ENCODE peak calls at places on chromosomes 3 and 15, in six cellular contexts. W is breast epithelium; B is sigmoid colon; Y is effector memory CD4-positive, alpha-beta T cell; D is heart left ventricle; L is hepatocyte. O is an unnamed sample.

GRCh38 chr3:113495035-113495434 is 19.9 kb downstream of the SPICE1 start:
- DNase-seq in L (peak), B (no peak), W (no peak), Y (no peak), D (no peak), O (peak)

GRCh38 chr15:67011620-67012005 is 53.8 kb upstream of the SMAD3 start:
- DNase-seq in D (no peak), B (no peak), L (no peak), W (no peak), Y (no peak), O (no peak)

GRCh38 chr3:43861635-43862034 is 170.9 kb downstream of the ABHD5 start:
- DNase-seq in W (no peak), L (no peak), B (peak), D (no peak), Y (no peak), O (no peak)

GRCh38 chr15:42908538-42908937 is 12.0 kb downstream of the TTBK2 start:
- DNase-seq in L (no peak), Y (no peak), B (no peak), D (no peak), W (no peak), O (no peak)

GRCh38 chr15:96053039-96054021 is 277.2 kb upstream of the NR2F2 start:
- DNase-seq in L (peak), B (peak), Y (no peak), D (peak), W (peak), O (no peak)

GRCh38 chr15:67025719-67026118 is 39.7 kb upstream of the SMAD3 start:
- DNase-seq in L (no peak), B (peak), D (peak), W (no peak), Y (no peak), O (no peak)

GRCh38 chr3:30611613-30612421 is 5.4 kb downstream of the TGFBR2 start:
- DNase-seq in W (peak), B (no peak), D (no peak), Y (no peak), L (no peak), O (no peak)

GRCh38 chr3:170614214-170614966 is 28.5 kb upstream of the SLC7A14 start:
- DNase-seq in D (peak), Y (no peak), L (peak), W (no peak), B (no peak), O (no peak)

GRCh38 chr3:36786921-36787890 is 22.9 kb upstream of the DCLK3 start:
- DNase-seq in L (no peak), Y (no peak), B (no peak), D (no peak), W (no peak), O (no peak)

GRCh38 chr15:63981596-63982320 is 64.5 kb downstream of the DAPK2 start:
- DNase-seq in Y (no peak), D (no peak), B (no peak), W (no peak), L (no peak), O (no peak)

GRCh38 chr3:178672263-178672662 is 136.0 kb downstream of the KCNMB2 start:
- DNase-seq in D (no peak), Y (no peak), W (no peak), B (no peak), L (no peak), O (no peak)

GRCh38 chr15:66252411-66253295 is 897 bp downstream of the MEGF11 start:
- DNase-seq in W (no peak), B (peak), Y (no peak), L (peak), D (peak), O (peak)

GRCh38 chr3:48432411-48433371 is 2.8 kb upstream of the PLXNB1 start:
- DNase-seq in D (no peak), Y (no peak), B (peak), W (no peak), L (no peak), O (no peak)

GRCh38 chr3:161325059-161325458 is 46.3 kb downstream of the SPTSSB start:
- DNase-seq in B (no peak), D (no peak), L (no peak), Y (no peak), W (no peak), O (no peak)

GRCh38 chr15:80563372-80563997 is 131.6 kb upstream of the ABHD17C start:
- DNase-seq in D (no peak), L (no peak), B (peak), W (no peak), Y (no peak), O (no peak)

GRCh38 chr3:179410317-179410716 is 41.0 kb downstream of the GNB4 start:
- DNase-seq in B (no peak), Y (no peak), W (no peak), D (no peak), L (no peak), O (no peak)

GRCh38 chr3:63912768-63913588 is 795 bp upstream of the SCAANT1 start:
- DNase-seq in W (peak), L (peak), D (peak), Y (peak), B (peak), O (peak)

GRCh38 chr3:150523538-150523937 is 22.8 kb downstream of the SERP1 start:
- DNase-seq in L (no peak), B (no peak), Y (no peak), D (no peak), W (no peak), O (no peak)

GRCh38 chr15:63856711-63857458 is 23.1 kb upstream of the HERC1 start:
- DNase-seq in L (no peak), W (no peak), B (no peak), Y (no peak), D (no peak), O (no peak)

GRCh38 chr15:99613887-99614642 is 48.3 kb downstream of the MEF2A start:
- DNase-seq in B (peak), W (no peak), L (no peak), Y (no peak), D (no peak), O (no peak)

GRCh38 chr15:76987896-76988860 is 6.7 kb upstream of the PSTPIP1 start:
- DNase-seq in D (peak), W (no peak), Y (no peak), B (peak), L (no peak), O (no peak)

GRCh38 chr3:45055411-45056143 is 29.5 kb downstream of the CLEC3B start:
- DNase-seq in D (no peak), W (no peak), L (no peak), B (no peak), Y (no peak), O (no peak)

GRCh38 chr3:146077181-146077580 is 83.8 kb downstream of the PLOD2 start:
- DNase-seq in D (no peak), Y (no peak), W (no peak), L (no peak), B (no peak), O (no peak)

GRCh38 chr3:177451940-177452484 is 254.7 kb upstream of the TBL1XR1 start:
- DNase-seq in D (no peak), B (no peak), L (no peak), Y (no peak), W (no peak), O (no peak)

GRCh38 chr15:73832657-73833056 is 40.7 kb upstream of the TBC1D21 start:
- DNase-seq in B (no peak), W (no peak), D (no peak), L (no peak), Y (no peak), O (no peak)

GRCh38 chr3:86087160-86087871 is 903.6 kb downstream of the VGLL3 start:
- DNase-seq in B (no peak), D (no peak), L (no peak), Y (no peak), W (no peak), O (no peak)

GRCh38 chr3:194278186-194278845 is 72.8 kb downstream of the CPN2 start:
- DNase-seq in W (peak), B (peak), L (no peak), D (no peak), Y (no peak), O (no peak)
- H3K27ac ChIP-seq in W (peak), B (peak), L (peak), D (peak), Y (no peak), O (no peak)

GRCh38 chr3:195137638-195138588 is 133.0 kb downstream of the XXYLT1 start:
- DNase-seq in W (no peak), B (no peak), L (no peak), D (no peak), Y (no peak), O (no peak)
- H3K4me3 ChIP-seq in W (no peak), B (no peak), L (no peak), D (no peak), Y (no peak), O (no peak)

GRCh38 chr3:5235655-5236054 is 48.1 kb downstream of the EDEM1 start:
- DNase-seq in L (no peak), D (no peak), Y (no peak), B (no peak), W (no peak), O (no peak)
- H3K27ac ChIP-seq in L (no peak), D (no peak), Y (no peak), B (no peak), W (no peak), O (no peak)

DNA sequence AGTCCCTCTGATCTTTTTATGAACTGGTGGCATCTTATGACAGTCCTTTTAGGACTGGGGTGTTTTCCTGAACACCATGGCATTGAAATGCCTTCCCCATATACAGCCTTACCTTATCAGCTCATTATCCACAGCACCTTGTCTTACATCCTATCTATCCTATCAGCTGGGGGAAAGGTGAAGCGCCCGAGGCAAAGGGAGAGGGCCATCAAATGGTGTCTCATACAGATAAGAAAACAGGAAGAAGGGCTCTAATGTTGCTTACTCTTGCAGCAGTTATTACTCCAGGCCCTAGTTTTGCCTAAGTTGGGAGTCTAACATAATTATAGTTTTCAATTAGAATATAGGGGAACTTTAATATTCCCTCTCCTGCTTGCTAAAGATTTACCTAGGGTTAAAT is 61.6 kb upstream of the GOLIM4 start:
- DNase-seq in W (no peak), B (no peak), Y (no peak), D (no peak), L (peak), O (no peak)
- H3K4me3 ChIP-seq in W (no peak), B (no peak), Y (no peak), D (no peak), L (no peak), O (no peak)

DNA sequence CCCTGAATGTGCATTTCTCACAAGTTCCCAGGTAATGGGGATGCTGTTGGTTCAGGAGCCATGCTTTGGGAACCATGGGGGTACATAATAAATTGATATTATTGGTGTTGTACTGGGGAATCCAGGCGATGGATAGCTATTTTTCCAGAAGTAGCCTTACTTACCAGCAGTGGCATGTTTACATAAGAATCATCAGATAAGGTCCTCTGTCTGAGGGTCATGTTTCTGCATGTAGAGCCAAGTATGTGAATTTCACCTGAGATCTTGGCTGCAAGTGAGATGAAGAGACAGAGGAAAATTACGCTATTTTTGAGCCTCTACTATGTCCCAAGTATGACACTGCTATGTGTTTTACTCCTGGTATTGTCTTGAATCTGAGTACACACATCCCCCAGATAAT is 26.3 kb downstream of the GPD1L start:
- DNase-seq in L (no peak), B (no peak), D (no peak), W (no peak), Y (no peak), O (no peak)
- H3K27ac ChIP-seq in L (no peak), B (no peak), D (no peak), W (no peak), Y (no peak), O (no peak)

GRCh38 chr3:69665026-69665739 is 74.1 kb upstream of the MITF start:
- DNase-seq in W (no peak), Y (no peak), B (no peak), L (peak), D (peak), O (no peak)
- H3K4me3 ChIP-seq in W (no peak), Y (no peak), B (no peak), L (no peak), D (no peak), O (no peak)

GRCh38 chr15:52674831-52675230 is 4.4 kb downstream of the ATOSA start:
- DNase-seq in L (no peak), B (no peak), D (no peak), W (no peak), Y (no peak), O (no peak)
- H3K27ac ChIP-seq in L (no peak), B (no peak), D (no peak), W (no peak), Y (no peak), O (no peak)

GRCh38 chr15:79433610-79434009 is 1.5 kb downstream of the MINAR1 start:
- DNase-seq in L (no peak), Y (no peak), W (no peak), D (no peak), B (no peak), O (no peak)

GRCh38 chr15:79434361-79434760 is 2.2 kb downstream of the MINAR1 start:
- DNase-seq in W (no peak), L (no peak), Y (no peak), B (no peak), D (no peak), O (no peak)

GRCh38 chr15:79430901-79431635 is 1.1 kb upstream of the MINAR1 start:
- DNase-seq in B (no peak), W (no peak), L (no peak), D (no peak), Y (no peak), O (no peak)

GRCh38 chr15:79432345-79433311 is 492 bp downstream of the MINAR1 start:
- DNase-seq in W (no peak), Y (no peak), D (no peak), B (no peak), L (peak), O (no peak)

DNA sequence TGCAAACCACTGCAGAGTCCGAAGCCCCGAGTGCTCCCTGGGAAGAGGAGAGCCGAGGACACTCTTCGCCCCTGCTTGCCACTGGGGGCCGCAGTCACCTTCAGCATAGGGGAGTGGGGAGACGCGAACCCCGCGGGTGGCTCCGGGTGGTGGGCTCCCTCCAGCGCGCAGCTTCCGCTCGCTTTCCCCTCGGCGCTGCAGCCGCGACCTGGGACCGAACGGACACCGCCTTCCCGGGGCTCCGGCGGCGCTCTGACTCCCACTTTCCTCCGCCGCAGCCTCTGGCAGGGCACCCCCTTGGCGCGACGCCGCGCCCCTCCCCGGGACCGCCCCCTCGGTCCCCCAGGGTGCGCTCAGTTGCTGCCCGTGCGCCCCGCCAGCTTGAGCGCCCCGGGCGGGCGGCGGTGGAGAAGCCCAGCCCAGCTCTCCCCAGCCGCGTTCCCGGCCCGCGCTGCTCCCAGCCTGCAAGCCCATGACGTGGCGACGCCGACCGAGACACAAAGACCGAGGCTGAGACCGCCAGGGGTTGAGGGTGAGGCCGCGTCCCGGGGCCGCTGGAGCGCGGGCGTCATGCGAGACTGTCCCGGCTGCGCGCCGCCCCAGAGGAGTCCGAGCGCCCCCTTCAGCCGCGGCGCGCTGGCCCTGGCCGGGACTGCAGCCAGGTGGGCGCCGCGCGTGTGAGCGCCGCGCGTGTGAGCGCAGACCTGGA is at the start of gene MINAR1:
- DNase-seq in Y (no peak), L (peak), W (no peak), D (no peak), B (no peak), O (no peak)
- H3K4me3 ChIP-seq in Y (no peak), L (peak), W (peak), D (peak), B (peak), O (no peak)

GRCh38 chr3:149506540-149506939 is 32.0 kb downstream of the TM4SF4 start:
- DNase-seq in D (no peak), L (no peak), W (no peak), B (no peak), Y (no peak), O (no peak)
- H3K27ac ChIP-seq in D (no peak), L (no peak), W (no peak), B (no peak), Y (no peak), O (no peak)

GRCh38 chr15:33461671-33462070 is 150.9 kb downstream of the RYR3 start:
- DNase-seq in B (no peak), L (no peak), D (no peak), Y (no peak), W (no peak), O (no peak)

GRCh38 chr15:33454996-33455395 is 144.2 kb downstream of the RYR3 start:
- DNase-seq in W (no peak), B (no peak), L (no peak), Y (no peak), D (no peak), O (no peak)

GRCh38 chr15:33460166-33460805 is 149.5 kb downstream of the RYR3 start:
- DNase-seq in W (no peak), L (no peak), D (no peak), B (no peak), Y (no peak), O (no peak)

GRCh38 chr15:33454346-33454745 is 143.6 kb downstream of the RYR3 start:
- DNase-seq in L (no peak), B (no peak), D (no peak), W (no peak), Y (no peak), O (no peak)

GRCh38 chr15:33458421-33458820 is 147.7 kb downstream of the RYR3 start:
- DNase-seq in L (no peak), W (no peak), Y (no peak), D (no peak), B (no peak), O (no peak)
- H3K4me3 ChIP-seq in L (no peak), W (no peak), Y (no peak), D (no peak), B (no peak), O (no peak)

O was measured in CD8-positive, alpha-beta memory T cell.